ENCODE peak calls at places on chromosome 12, in nine cellular contexts. K, X, J, S, W, U, D, L and G are unnamed samples. For H3K4me1, the result is how much of the 10 kb centered on the place peaks cover.

GRCh38 chr12:613996-614726 is 49.1 kb downstream of the NINJ2 start:
- DNase-seq in K (peak), X (peak), J (no peak), S (no peak), W (peak), U (peak), D (no peak), L (no peak), G (peak)

GRCh38 chr12:129701536-129702165 is 202.2 kb downstream of the TMEM132D start:
- DNase-seq in K (no peak), X (no peak), J (no peak), S (no peak), W (no peak), U (no peak), D (no peak), L (no peak), G (no peak)

GRCh38 chr12:77494306-77494705 is 336.4 kb upstream of the NAV3 start:
- DNase-seq in K (no peak), X (no peak), J (no peak), S (no peak), W (no peak), U (no peak), D (no peak), L (no peak), G (no peak)

GRCh38 chr12:113359133-113359938 is 949 bp downstream of the PLBD2 start:
- DNase-seq in K (no peak), X (no peak), J (peak), S (peak), W (peak), U (peak), D (no peak), L (no peak), G (no peak)

GRCh38 chr12:632102-632696 is 31.0 kb downstream of the NINJ2 start:
- DNase-seq in K (peak), X (peak), J (peak), S (no peak), W (peak), U (no peak), D (no peak), L (no peak), G (peak)

GRCh38 chr12:75389061-75389460 is 1.8 kb upstream of the GLIPR1L2 start:
- DNase-seq in K (no peak), X (no peak), J (peak), S (no peak), W (peak), U (no peak), D (peak), L (no peak), G (no peak)

GRCh38 chr12:26319511-26319910 is 124.1 kb downstream of the SSPN start:
- DNase-seq in K (no peak), X (no peak), J (peak), S (peak), W (peak), U (peak), D (no peak), L (no peak), G (no peak)

GRCh38 chr12:6375269-6376078 is at the start of gene SCNN1A:
- DNase-seq in K (peak), X (peak), J (no peak), S (no peak), W (no peak), U (peak), D (no peak), L (no peak), G (peak)

GRCh38 chr12:2373307-2373706 is 320.5 kb downstream of the CACNA1C start:
- DNase-seq in K (no peak), X (no peak), J (no peak), S (no peak), W (no peak), U (peak), D (no peak), L (no peak), G (no peak)

GRCh38 chr12:96445743-96446655 is 43.4 kb upstream of the CFAP54 start:
- DNase-seq in K (no peak), X (no peak), J (peak), S (no peak), W (peak), U (no peak), D (no peak), L (no peak), G (no peak)

GRCh38 chr12:51269174-51270066 is 795 bp downstream of the SMAGP start:
- DNase-seq in K (peak), X (peak), J (no peak), S (no peak), W (peak), U (no peak), D (no peak), L (peak), G (peak)

GRCh38 chr12:41907036-41907435 is 237.6 kb downstream of the GXYLT1 start:
- DNase-seq in K (no peak), X (no peak), J (no peak), S (no peak), W (no peak), U (no peak), D (no peak), L (no peak), G (no peak)

GRCh38 chr12:32031109-32031508 is 71.9 kb downstream of the RESF1 start:
- DNase-seq in K (no peak), X (no peak), J (no peak), S (no peak), W (peak), U (no peak), D (no peak), L (no peak), G (no peak)

GRCh38 chr12:112381421-112381897 is 772 bp downstream of the HECTD4 start:
- DNase-seq in K (peak), X (peak), J (no peak), S (no peak), W (no peak), U (peak), D (no peak), L (no peak), G (peak)

GRCh38 chr12:4046150-4046845 is 173.1 kb upstream of the PARP11 start:
- DNase-seq in K (no peak), X (no peak), J (no peak), S (peak), W (no peak), U (no peak), D (no peak), L (no peak), G (no peak)

GRCh38 chr12:109423392-109423791 is 53.7 kb downstream of the KCTD10 start:
- DNase-seq in K (no peak), X (no peak), J (no peak), S (no peak), W (no peak), U (no peak), D (no peak), L (no peak), G (no peak)

GRCh38 chr12:80565276-80565675 is 121.2 kb downstream of the PTPRQ start:
- DNase-seq in K (no peak), X (no peak), J (peak), S (no peak), W (peak), U (no peak), D (no peak), L (no peak), G (no peak)

GRCh38 chr12:70052931-70053497 is 190.2 kb upstream of the CNOT2 start:
- DNase-seq in K (peak), X (peak), J (peak), S (no peak), W (peak), U (no peak), D (peak), L (peak), G (peak)

GRCh38 chr12:116881325-116881866 is at the start of gene HRK:
- DNase-seq in K (no peak), X (no peak), J (no peak), S (no peak), W (peak), U (no peak), D (no peak), L (no peak), G (no peak)

GRCh38 chr12:95601626-95602025 is 50.4 kb upstream of the USP44 start:
- DNase-seq in K (no peak), X (no peak), J (peak), S (no peak), W (no peak), U (no peak), D (no peak), L (no peak), G (no peak)

GRCh38 chr12:94263011-94263786 is 114.8 kb downstream of the PLXNC1 start:
- DNase-seq in K (no peak), X (peak), J (no peak), S (no peak), W (no peak), U (no peak), D (no peak), L (no peak), G (no peak)

GRCh38 chr12:132840536-132840935 is 11.9 kb upstream of the GOLGA3 start:
- DNase-seq in K (no peak), X (no peak), J (no peak), S (no peak), W (no peak), U (no peak), D (no peak), L (no peak), G (no peak)

GRCh38 chr12:3266638-3267037 is 189.5 kb downstream of the TSPAN9 start:
- DNase-seq in K (no peak), X (no peak), J (no peak), S (no peak), W (no peak), U (no peak), D (no peak), L (no peak), G (no peak)

GRCh38 chr12:38392584-38393144 is 76.1 kb downstream of the ALG10B start:
- DNase-seq in K (no peak), X (peak), J (no peak), S (no peak), W (peak), U (no peak), D (no peak), L (no peak), G (no peak)

GRCh38 chr12:93127107-93127560 is 198.0 kb upstream of the EEA1 start:
- DNase-seq in K (no peak), X (peak), J (no peak), S (peak), W (no peak), U (peak), D (no peak), L (no peak), G (peak)

GRCh38 chr12:64995831-64996230 is 125.3 kb downstream of the WIF1 start:
- DNase-seq in K (no peak), X (no peak), J (no peak), S (no peak), W (no peak), U (no peak), D (no peak), L (no peak), G (no peak)

GRCh38 chr12:90627180-90627896 is 327.6 kb downstream of the CCER1 start:
- DNase-seq in K (no peak), X (no peak), J (peak), S (no peak), W (no peak), U (no peak), D (no peak), L (no peak), G (no peak)

GRCh38 chr12:94046626-94047410 is 101.6 kb upstream of the PLXNC1 start:
- DNase-seq in K (no peak), X (no peak), J (no peak), S (no peak), W (peak), U (no peak), D (no peak), L (no peak), G (peak)

GRCh38 chr12:112664569-112664968 is 127.0 kb upstream of the RPH3A start:
- DNase-seq in K (no peak), X (no peak), J (no peak), S (no peak), W (peak), U (no peak), D (no peak), L (no peak), G (peak)

GRCh38 chr12:69555461-69555860 is 29.8 kb upstream of the CCT2 start:
- DNase-seq in K (no peak), X (no peak), J (peak), S (no peak), W (peak), U (no peak), D (no peak), L (no peak), G (no peak)

GRCh38 chr12:1302471-1302870 is 291.9 kb downstream of the FBXL14 start:
- DNase-seq in K (no peak), X (no peak), J (no peak), S (no peak), W (no peak), U (no peak), D (no peak), L (no peak), G (no peak)

GRCh38 chr12:21583587-21583986 is 21.1 kb downstream of the GYS2 start:
- DNase-seq in K (no peak), X (no peak), J (no peak), S (no peak), W (no peak), U (no peak), D (no peak), L (no peak), G (no peak)

GRCh38 chr12:32217354-32218310 is 111.0 kb downstream of the BICD1 start:
- DNase-seq in K (no peak), X (peak), J (peak), S (no peak), W (peak), U (no peak), D (no peak), L (no peak), G (no peak)

GRCh38 chr12:24664151-24664550 is 284.8 kb downstream of the BCAT1 start:
- DNase-seq in K (no peak), X (no peak), J (peak), S (no peak), W (peak), U (no peak), D (no peak), L (no peak), G (no peak)

GRCh38 chr12:8052679-8053078 is 13.5 kb downstream of the C3AR1 start:
- DNase-seq in K (no peak), X (peak), J (no peak), S (no peak), W (no peak), U (no peak), D (no peak), L (peak), G (no peak)
- H3K4me3 ChIP-seq in K (no peak), X (no peak), J (no peak), S (no peak), W (no peak), U (no peak), D (no peak), L (no peak), G (no peak)

GRCh38 chr12:15045451-15045850 is 72.6 kb downstream of the PDE6H start:
- DNase-seq in K (no peak), X (no peak), J (no peak), S (no peak), W (peak), U (no peak), D (no peak), L (no peak), G (no peak)
- H3K4me1 ChIP-seq in K (under half), X (under half), J (under half), S (under half), W (under half), U (under half), D (under half), L (under half), G (under half)

GRCh38 chr12:119299130-119299529 is 35.4 kb upstream of the CCDC60 start:
- DNase-seq in K (no peak), X (no peak), J (no peak), S (no peak), W (no peak), U (no peak), D (no peak), L (no peak), G (no peak)

GRCh38 chr12:119296535-119296934 is 38.0 kb upstream of the CCDC60 start:
- DNase-seq in K (peak), X (no peak), J (no peak), S (no peak), W (no peak), U (no peak), D (no peak), L (no peak), G (no peak)

GRCh38 chr12:119302334-119303132 is 32.0 kb upstream of the CCDC60 start:
- DNase-seq in K (no peak), X (no peak), J (no peak), S (no peak), W (no peak), U (no peak), D (no peak), L (no peak), G (no peak)

GRCh38 chr12:119301367-119301766 is 33.2 kb upstream of the CCDC60 start:
- DNase-seq in K (no peak), X (no peak), J (no peak), S (no peak), W (no peak), U (no peak), D (no peak), L (no peak), G (no peak)
- TF ChIP-seq CTCF in K (no peak), X (no peak), J (no peak), S (no peak), W (no peak), U (no peak), D (no peak), L (no peak), G (no peak)

GRCh38 chr12:56115329-56115728 is 1.1 kb upstream of the RPL41 start:
- DNase-seq in K (no peak), X (no peak), J (peak), S (no peak), W (peak), U (no peak), D (no peak), L (no peak), G (no peak)
- H3K4me3 ChIP-seq in K (peak), X (peak), J (peak), S (peak), W (peak), U (peak), D (peak), L (peak), G (peak)

DNA sequence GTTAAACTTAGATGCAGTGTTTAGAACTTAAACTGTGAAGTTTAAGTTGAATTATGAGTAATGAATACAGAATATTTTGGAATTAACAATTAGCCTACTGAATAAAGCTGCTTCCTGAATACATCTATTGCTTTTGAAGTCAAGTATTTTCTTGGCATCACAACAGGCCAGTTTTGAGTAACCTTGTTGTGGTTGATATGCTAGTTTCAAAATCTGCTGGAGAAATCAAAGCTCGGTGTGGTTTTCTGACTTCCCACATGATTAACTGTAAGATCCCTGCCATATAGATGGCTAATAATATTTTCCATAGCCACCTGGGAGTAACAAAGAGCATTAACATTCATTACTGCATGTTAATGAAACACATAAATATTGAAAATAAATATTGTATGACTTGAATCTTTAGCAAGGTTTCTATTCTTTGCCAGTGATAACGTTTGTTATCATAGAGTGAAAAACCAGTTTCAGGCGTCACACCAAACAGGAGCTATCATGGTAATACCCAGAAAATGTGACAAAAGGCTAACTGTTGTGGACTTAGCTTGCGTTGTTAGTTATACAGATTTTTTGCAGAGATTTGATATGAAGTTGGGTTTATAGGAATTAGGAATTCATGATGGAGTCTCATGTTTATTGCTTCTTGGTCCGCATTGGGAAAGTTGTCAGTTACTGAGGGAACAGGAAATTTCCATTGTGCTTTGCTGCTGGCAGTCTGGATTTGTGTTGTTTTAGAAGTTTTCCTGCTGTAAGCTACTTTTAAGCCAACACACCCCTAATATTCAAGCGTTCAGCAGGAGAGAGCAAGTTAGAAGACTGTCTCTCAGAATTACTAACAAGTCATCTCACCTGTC is 32.1 kb downstream of the PPFIBP1 start:
- DNase-seq in K (no peak), X (no peak), J (no peak), S (no peak), W (peak), U (no peak), D (no peak), L (no peak), G (no peak)
- H3K4me1 ChIP-seq in K (under half), X (under half), J (under half), S (half or more), W (under half), U (half or more), D (half or more), L (under half), G (under half)

GRCh38 chr12:5097786-5098185 is 54.1 kb downstream of the KCNA5 start:
- DNase-seq in K (no peak), X (no peak), J (no peak), S (peak), W (no peak), U (no peak), D (no peak), L (no peak), G (no peak)

GRCh38 chr12:5094986-5095385 is 51.3 kb downstream of the KCNA5 start:
- DNase-seq in K (no peak), X (no peak), J (no peak), S (no peak), W (no peak), U (no peak), D (no peak), L (no peak), G (no peak)

GRCh38 chr12:5099136-5099535 is 55.5 kb downstream of the KCNA5 start:
- DNase-seq in K (no peak), X (no peak), J (no peak), S (peak), W (no peak), U (no peak), D (no peak), L (no peak), G (no peak)

GRCh38 chr12:5094550-5094949 is 50.9 kb downstream of the KCNA5 start:
- DNase-seq in K (no peak), X (no peak), J (peak), S (peak), W (no peak), U (no peak), D (no peak), L (no peak), G (no peak)

GRCh38 chr12:5096241-5096880 is 52.7 kb downstream of the KCNA5 start:
- DNase-seq in K (no peak), X (no peak), J (peak), S (peak), W (peak), U (no peak), D (peak), L (no peak), G (no peak)
- TF ChIP-seq CTCF in K (no peak), X (no peak), J (peak), S (no peak), W (no peak), U (no peak), D (no peak), L (no peak), G (no peak)

DNA sequence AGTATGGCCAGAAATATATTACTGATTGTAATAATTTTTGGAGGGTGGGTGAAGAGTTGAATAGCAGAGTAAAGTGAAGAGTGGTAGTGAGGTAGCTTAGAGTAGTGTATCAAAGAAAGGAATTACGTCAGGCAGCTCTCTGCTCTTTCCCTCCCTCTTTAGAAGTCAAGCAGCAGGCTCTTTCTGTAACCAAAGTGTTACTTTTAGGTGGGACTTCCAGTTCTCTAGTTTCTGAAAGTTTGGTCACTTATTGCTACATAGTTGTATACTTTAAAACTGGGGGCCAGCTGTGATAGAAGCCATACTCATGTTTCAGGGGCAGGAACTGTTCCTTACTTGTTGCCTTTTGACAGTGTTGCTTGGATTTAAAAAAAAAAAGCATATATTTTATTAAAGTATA is 30.6 kb downstream of the ATF7IP start:
- DNase-seq in K (no peak), X (no peak), J (peak), S (no peak), W (no peak), U (no peak), D (no peak), L (no peak), G (no peak)
- H3K4me3 ChIP-seq in K (no peak), X (no peak), J (no peak), S (no peak), W (peak), U (no peak), D (no peak), L (no peak), G (no peak)

DNA sequence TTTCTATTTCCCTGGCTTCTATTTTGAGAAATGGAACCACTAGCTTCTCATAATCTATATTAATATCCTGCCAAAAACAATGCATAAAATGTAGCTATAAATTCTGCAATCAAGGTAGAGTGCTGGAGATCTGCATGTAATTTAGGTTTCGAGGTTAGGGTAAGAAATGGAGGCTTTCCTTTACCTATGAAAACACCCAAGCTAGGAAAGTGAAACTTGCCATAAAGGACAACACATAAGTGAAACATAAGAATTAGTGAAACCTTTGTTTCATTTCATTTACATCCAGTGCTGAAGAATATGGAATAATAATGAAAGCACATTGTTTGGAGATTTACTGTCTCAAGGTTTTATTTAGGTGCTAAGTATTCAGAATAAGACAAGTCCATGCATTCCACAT is 9.7 kb downstream of the CLEC2A start:
- DNase-seq in K (no peak), X (no peak), J (no peak), S (no peak), W (no peak), U (no peak), D (no peak), L (no peak), G (no peak)
- H3K4me1 ChIP-seq in K (under half), X (under half), J (under half), S (under half), W (under half), U (under half), D (under half), L (under half), G (under half)